ENCODE peak calls at places on chromosomes 5 and 9, in four cellular contexts. U, E, C and S are unnamed samples.

GRCh38 chr5:74016373-74016772 is 390.4 kb downstream of the ARHGEF28 start:
- DNase-seq in U (peak), E (no peak), C (peak), S (no peak)

GRCh38 chr9:125466356-125466855 is 204.8 kb downstream of the GAPVD1 start:
- DNase-seq in U (no peak), E (no peak), C (no peak), S (no peak)

GRCh38 chr5:124056326-124057160 is 544.6 kb downstream of the CSNK1G3 start:
- DNase-seq in U (no peak), E (peak), C (no peak), S (no peak)

GRCh38 chr5:170337055-170337454 is 39.5 kb upstream of the LCP2 start:
- DNase-seq in U (no peak), E (no peak), C (no peak), S (no peak)

GRCh38 chr5:115639377-115639776 is 13.5 kb upstream of the TMED7 start:
- DNase-seq in U (no peak), E (no peak), C (no peak), S (no peak)

GRCh38 chr5:34822921-34823715 is 15.8 kb upstream of the TTC23L start:
- DNase-seq in U (no peak), E (no peak), C (no peak), S (no peak)

GRCh38 chr5:119820608-119821007 is 191.2 kb downstream of the FAM170A start:
- DNase-seq in U (no peak), E (no peak), C (no peak), S (no peak)

GRCh38 chr9:92790542-92791527 is 26.2 kb upstream of the BICD2 start:
- DNase-seq in U (peak), E (peak), C (peak), S (peak)

GRCh38 chr9:133420392-133420827 is 1.8 kb upstream of the ADAMTS13 start:
- DNase-seq in U (no peak), E (peak), C (no peak), S (no peak)

GRCh38 chr5:171534009-171534895 is 114.8 kb downstream of the FGF18 start:
- DNase-seq in U (no peak), E (no peak), C (peak), S (no peak)

GRCh38 chr5:123046222-123046621 is 9.7 kb upstream of the PPIC start:
- DNase-seq in U (no peak), E (no peak), C (no peak), S (no peak)

GRCh38 chr5:86865396-86865795 is 247.7 kb downstream of the COX7C start:
- DNase-seq in U (no peak), E (no peak), C (no peak), S (no peak)

GRCh38 chr5:178291161-178291561 is 58.6 kb upstream of the PHYKPL start:
- DNase-seq in U (no peak), E (no peak), C (no peak), S (no peak)

GRCh38 chr5:79075646-79076426 is 6.3 kb downstream of the BHMT2 start:
- DNase-seq in U (no peak), E (no peak), C (no peak), S (no peak)

GRCh38 chr5:19771174-19771835 is 216.7 kb downstream of the CDH18 start:
- DNase-seq in U (no peak), E (no peak), C (no peak), S (no peak)

GRCh38 chr9:5698810-5699556 is 70.1 kb downstream of the RIC1 start:
- DNase-seq in U (no peak), E (no peak), C (no peak), S (no peak)

GRCh38 chr5:54739371-54739770 is 221.8 kb downstream of the SNX18 start:
- DNase-seq in U (no peak), E (no peak), C (no peak), S (no peak)

GRCh38 chr5:158511454-158511853 is 588.3 kb downstream of the EBF1 start:
- DNase-seq in U (no peak), E (no peak), C (no peak), S (no peak)

GRCh38 chr9:26779072-26779471 is 113.5 kb downstream of the CAAP1 start:
- DNase-seq in U (peak), E (no peak), C (no peak), S (no peak)

GRCh38 chr9:68949271-68950000 is 64.5 kb downstream of the PRKACG start:
- DNase-seq in U (no peak), E (peak), C (no peak), S (peak)
- TF ChIP-seq CTCF in U (no peak), E (peak), C (no peak), S (peak)

GRCh38 chr5:126543660-126544059 is 51.4 kb downstream of the ALDH7A1 start:
- DNase-seq in U (peak), E (no peak), C (no peak), S (no peak)
- TF ChIP-seq NFIC in U (no peak), E (no peak), C (no peak), S (no peak)

GRCh38 chr9:1032181-1032580 is 18.0 kb upstream of the DMRT2 start:
- DNase-seq in U (no peak), E (no peak), C (no peak), S (no peak)
- TF ChIP-seq CTCF in U (no peak), E (no peak), C (no peak), S (no peak)

DNA sequence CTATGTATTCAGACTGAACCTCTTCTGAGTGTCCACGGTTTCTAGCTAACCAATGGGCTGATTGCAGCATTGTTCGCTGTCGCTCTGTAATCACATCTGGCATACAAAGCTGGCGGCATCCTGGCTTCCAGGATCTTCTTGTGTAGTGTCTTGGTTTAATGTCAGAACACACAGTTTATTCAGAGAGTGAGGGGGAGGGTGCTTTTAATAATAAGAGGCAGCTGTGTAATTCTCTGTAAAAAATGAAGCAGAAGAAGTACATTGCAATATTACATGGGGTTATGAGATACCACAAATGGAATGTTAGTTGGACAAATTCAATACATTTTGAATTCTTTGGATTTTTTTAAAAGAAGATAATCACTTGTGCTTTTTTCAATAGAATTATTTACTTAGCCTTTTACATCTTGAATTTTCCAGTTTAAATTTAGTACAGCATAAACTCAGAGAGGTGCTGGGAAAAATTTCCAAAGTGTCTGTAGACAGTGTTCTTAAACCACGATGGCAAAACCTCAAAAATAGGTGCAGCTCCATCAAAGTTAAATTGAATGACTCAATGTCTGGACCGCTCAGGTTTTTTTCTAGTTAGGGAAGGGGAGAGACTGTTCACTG is 206.0 kb downstream of the PCSK1 start:
- DNase-seq in U (no peak), E (no peak), C (no peak), S (no peak)
- TF ChIP-seq NFIC in U (no peak), E (no peak), C (no peak), S (peak)

DNA sequence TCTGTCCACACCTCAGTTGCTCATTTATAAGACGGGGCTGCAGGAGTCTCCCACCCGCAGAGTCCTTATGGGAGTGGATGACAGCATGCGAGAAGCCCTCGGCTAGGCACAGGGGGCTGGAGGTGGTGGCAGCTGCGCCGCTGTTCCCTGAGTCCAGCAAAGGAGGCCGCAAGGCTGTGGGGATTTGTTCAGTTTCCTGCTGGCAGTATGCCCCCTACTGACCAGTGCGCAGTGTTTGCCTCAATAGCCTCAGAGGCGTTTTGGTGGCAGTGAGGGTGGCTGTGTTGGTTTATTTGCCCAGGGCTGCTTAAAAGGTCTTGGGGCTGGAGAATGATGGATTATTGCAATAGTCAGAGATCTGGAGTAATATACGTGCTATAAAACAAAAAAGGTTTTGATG is 176.3 kb upstream of the OTULINL start:
- DNase-seq in U (no peak), E (no peak), C (no peak), S (peak)
- TF ChIP-seq CTCF in U (peak), E (no peak), C (peak), S (peak)

DNA sequence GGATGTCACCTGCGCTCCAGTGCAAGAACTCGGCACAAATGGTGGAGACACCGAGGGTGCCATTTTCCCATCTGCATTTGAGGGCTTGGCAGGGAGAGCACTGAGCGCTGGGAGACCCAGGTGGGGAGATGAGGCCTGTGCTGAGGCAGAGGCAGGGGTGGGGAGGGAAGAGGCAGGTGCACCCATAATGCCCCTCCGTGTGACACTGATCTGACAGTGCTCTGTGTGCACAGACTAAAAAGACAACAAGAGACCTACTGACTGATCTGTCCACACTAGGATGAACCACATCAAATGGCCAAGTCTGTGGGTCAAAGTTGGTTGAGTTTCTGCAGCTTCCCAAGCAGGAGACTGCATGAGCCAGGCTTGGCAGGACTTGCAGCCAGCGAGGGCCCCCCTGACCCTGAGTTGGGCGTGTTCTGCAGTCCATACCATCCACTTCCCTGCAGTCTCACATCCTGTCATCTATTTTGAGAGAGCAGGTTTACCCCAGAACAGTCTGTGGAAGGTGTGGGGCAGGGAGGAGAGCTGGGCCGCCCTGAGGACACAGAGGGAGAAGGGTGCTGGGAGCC is 41.9 kb downstream of the NEK6 start:
- DNase-seq in U (peak), E (no peak), C (no peak), S (no peak)
- TF ChIP-seq NFIC in U (no peak), E (no peak), C (no peak), S (no peak)

GRCh38 chr5:155260798-155261197 is 247.2 kb downstream of the KIF4B start:
- DNase-seq in U (peak), E (no peak), C (no peak), S (peak)
- TF ChIP-seq CTCF in U (peak), E (peak), C (peak), S (no peak)

DNA sequence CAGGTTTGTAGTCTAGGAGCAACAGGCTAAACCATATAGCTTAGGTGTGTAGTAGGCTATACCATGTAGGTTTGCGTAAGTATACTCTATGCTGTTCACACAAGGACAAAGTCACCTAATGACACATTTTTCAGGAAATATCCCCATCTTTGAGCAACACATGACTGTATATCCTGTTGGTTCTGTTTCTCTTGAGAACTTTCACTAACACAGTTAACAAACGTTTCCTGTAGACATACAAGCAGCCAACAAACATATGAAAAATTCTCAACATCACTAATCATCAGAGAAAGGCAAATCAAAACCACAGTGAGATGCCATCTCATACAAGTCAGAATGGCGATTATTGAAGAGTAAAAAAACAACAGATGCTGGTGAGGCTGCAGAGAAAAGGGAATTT is 68.2 kb downstream of the NR2F1-AS1 start:
- DNase-seq in U (no peak), E (no peak), C (no peak), S (no peak)
- TF ChIP-seq NFIC in U (no peak), E (no peak), C (no peak), S (peak)

DNA sequence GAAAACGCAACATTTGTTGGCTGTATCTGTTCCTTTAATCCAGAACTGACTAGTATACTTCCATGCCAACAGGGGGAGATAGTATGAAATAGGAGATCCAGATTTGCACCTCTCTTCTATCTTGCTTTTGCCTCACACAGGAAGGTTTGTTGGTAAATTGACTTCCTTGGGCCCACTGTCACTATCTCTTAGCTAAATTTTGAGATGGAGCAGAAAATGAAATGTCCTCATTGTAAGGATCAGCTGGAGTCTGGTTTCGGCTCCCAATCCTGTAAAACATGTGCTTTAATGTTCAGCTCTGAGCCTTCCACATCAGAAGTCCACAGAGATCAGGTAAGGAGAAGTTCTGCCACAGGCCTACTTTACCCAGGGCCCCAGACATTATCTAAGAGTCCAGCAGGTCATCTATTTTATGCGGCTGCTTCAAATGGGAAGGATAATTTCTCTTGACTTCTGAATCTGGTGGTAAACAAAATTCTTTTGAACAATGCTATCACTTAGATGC is 176.8 kb downstream of the FER start:
- DNase-seq in U (peak), E (no peak), C (no peak), S (no peak)
- TF ChIP-seq CTCF in U (peak), E (no peak), C (peak), S (peak)

GRCh38 chr5:173246135-173246495 is 11.1 kb upstream of the NKX2-5 start:
- DNase-seq in U (no peak), E (no peak), C (no peak), S (no peak)
- TF ChIP-seq NFIC in U (no peak), E (no peak), C (no peak), S (no peak)